ENCODE peak calls at places on chromosomes 7 and 10, in four cellular contexts. D is CD8-positive, alpha-beta memory T cell; J is ovary; M is body of pancreas. X is an unnamed sample.

GRCh38 chr7:33516634-33517033 is 387.3 kb downstream of the BBS9 start:
- DNase-seq in D (no peak), J (no peak), M (no peak), X (no peak)

GRCh38 chr7:149409889-149410288 is 51.0 kb downstream of the ZNF777 start:
- DNase-seq in D (no peak), J (no peak), M (no peak), X (no peak)

GRCh38 chr7:24318326-24318725 is 34.3 kb downstream of the NPY start:
- DNase-seq in D (no peak), J (no peak), M (no peak), X (no peak)

GRCh38 chr7:129386563-129386962 is 47.7 kb upstream of the STRIP2 start:
- DNase-seq in D (no peak), J (no peak), M (no peak), X (no peak)

GRCh38 chr10:21078410-21079329 is 181.6 kb upstream of the NEBL start:
- DNase-seq in D (no peak), J (peak; percentile 49), M (peak; percentile 65), X (peak; percentile 69)

GRCh38 chr10:114157912-114158311 is 16.1 kb downstream of the CCDC186 start:
- DNase-seq in D (no peak), J (no peak), M (no peak), X (no peak)

GRCh38 chr10:88113232-88113631 is 249.8 kb downstream of the PTEN start:
- DNase-seq in D (no peak), J (no peak), M (no peak), X (no peak)

GRCh38 chr10:46270086-46270811 is 16.5 kb upstream of the ANTXRL start:
- DNase-seq in D (no peak), J (no peak), M (no peak), X (no peak)

GRCh38 chr7:146131701-146132100 is 15.1 kb downstream of the CNTNAP2 start:
- DNase-seq in D (no peak), J (no peak), M (no peak), X (no peak)

DNA sequence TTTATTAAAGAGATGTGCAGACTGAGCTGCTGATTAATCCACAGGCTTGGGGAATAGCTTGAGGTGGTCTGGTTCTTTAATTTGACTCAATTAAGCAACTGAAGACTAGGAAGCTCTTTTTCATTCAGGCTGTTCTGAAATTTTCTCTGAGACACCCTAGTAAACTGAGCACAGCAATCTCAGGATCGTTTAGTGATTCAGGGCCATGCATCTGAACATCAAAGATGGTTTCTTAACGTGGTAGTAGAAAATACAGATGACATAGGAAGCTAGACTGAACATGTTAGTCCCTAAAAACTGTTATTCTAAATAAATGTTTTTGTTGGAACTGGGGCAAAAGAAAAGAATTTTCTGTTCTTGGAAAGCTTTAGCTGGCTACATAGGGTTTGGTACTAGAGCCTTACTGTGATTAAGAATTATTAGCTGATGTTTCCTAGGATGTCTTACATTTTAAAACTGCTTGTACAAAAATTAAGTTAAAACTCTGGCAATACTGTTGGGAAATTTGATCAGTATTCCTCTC is 102.0 kb downstream of the MYOF start:
- DNase-seq in D (no peak), J (no peak), M (no peak), X (no peak)
- H3K4me1 ChIP-seq in D (no peaks in the 10 kb centered on the region), J (no peaks in the 10 kb centered on the region), M (no peaks in the 10 kb centered on the region), X (no peaks in the 10 kb centered on the region)

GRCh38 chr10:72330059-72330426 is 24.7 kb downstream of the DNAJB12 start:
- DNase-seq in D (no peak), J (no peak), M (no peak), X (no peak)
- H3K4me1 ChIP-seq in D (peaks cover 82% of the 10 kb centered on the region), J (peaks cover 39% of the 10 kb centered on the region), M (peaks cover 93% of the 10 kb centered on the region), X (peaks cover 35% of the 10 kb centered on the region)

GRCh38 chr10:10777279-10777678 is 240.4 kb upstream of the CELF2 start:
- DNase-seq in D (no peak), J (no peak), M (no peak), X (no peak)
- H3K4me1 ChIP-seq in D (no peaks in the 10 kb centered on the region), J (no peaks in the 10 kb centered on the region), M (no peaks in the 10 kb centered on the region), X (no peaks in the 10 kb centered on the region)

GRCh38 chr10:79098596-79099015 is 29.8 kb downstream of the ZMIZ1 start:
- DNase-seq in D (no peak), J (no peak), M (no peak), X (no peak)

GRCh38 chr10:79098061-79098460 is 29.3 kb downstream of the ZMIZ1 start:
- DNase-seq in D (no peak), J (no peak), M (no peak), X (no peak)

GRCh38 chr10:79095316-79095715 is 26.6 kb downstream of the ZMIZ1 start:
- DNase-seq in D (no peak), J (no peak), M (no peak), X (peak; percentile 45)

GRCh38 chr10:79096514-79096913 is 27.7 kb downstream of the ZMIZ1 start:
- DNase-seq in D (no peak), J (no peak), M (no peak), X (no peak)

GRCh38 chr10:79097021-79097695 is 28.4 kb downstream of the ZMIZ1 start:
- DNase-seq in D (no peak), J (no peak), M (no peak), X (no peak)
- H3K4me1 ChIP-seq in D (peaks cover 18% of the 10 kb centered on the region), J (peaks cover 60% of the 10 kb centered on the region), M (peaks cover 95% of the 10 kb centered on the region), X (peaks cover 39% of the 10 kb centered on the region)

GRCh38 chr7:2296830-2297229 is 17.4 kb downstream of the SNX8 start:
- DNase-seq in D (no peak), J (no peak), M (no peak), X (no peak)
- H3K4me1 ChIP-seq in D (no peaks in the 10 kb centered on the region), J (no peaks in the 10 kb centered on the region), M (no peaks in the 10 kb centered on the region), X (no peaks in the 10 kb centered on the region)